ENCODE peak calls at places on chromosomes 1 and 21, in five cellular contexts. One of them, this sample, is unnamed. For H3K4me1, the result is how much of the 10 kb centered on the place peaks cover.

GRCh38 chr1:109793486-109794318 is 30.0 kb upstream of the EPS8L3 start:
- ATAC-seq in body of pancreas: peak
- ATAC-seq in lung: no peak
- ATAC-seq in heart left ventricle: peak
- ATAC-seq in A549: no peak
- ATAC-seq in this sample: peak

GRCh38 chr1:212621830-212622315 is 13.3 kb downstream of the ATF3 start:
- ATAC-seq in lung: no peak
- ATAC-seq in heart left ventricle: no peak
- ATAC-seq in A549: peak
- ATAC-seq in body of pancreas: peak
- ATAC-seq in this sample: no peak

GRCh38 chr1:23951646-23952095 is 8.0 kb upstream of the PNRC2 start:
- ATAC-seq in body of pancreas: no peak
- ATAC-seq in lung: peak
- ATAC-seq in heart left ventricle: peak
- ATAC-seq in A549: peak
- ATAC-seq in this sample: peak

GRCh38 chr1:81410919-81411318 is 389.8 kb upstream of the ADGRL2 start:
- ATAC-seq in lung: no peak
- ATAC-seq in heart left ventricle: peak
- ATAC-seq in body of pancreas: no peak
- ATAC-seq in A549: no peak
- ATAC-seq in this sample: no peak

GRCh38 chr1:54500030-54500389 is 48.0 kb upstream of the ACOT11 start:
- ATAC-seq in lung: no peak
- ATAC-seq in heart left ventricle: no peak
- ATAC-seq in A549: no peak
- ATAC-seq in body of pancreas: no peak
- ATAC-seq in this sample: no peak

GRCh38 chr1:212942679-212943392 is 7.5 kb upstream of the VASH2 start:
- ATAC-seq in A549: no peak
- ATAC-seq in body of pancreas: no peak
- ATAC-seq in heart left ventricle: no peak
- ATAC-seq in lung: no peak
- ATAC-seq in this sample: no peak

GRCh38 chr1:234978397-234979291 is 150.0 kb downstream of the TOMM20 start:
- ATAC-seq in heart left ventricle: peak
- ATAC-seq in A549: peak
- ATAC-seq in lung: no peak
- ATAC-seq in body of pancreas: no peak
- ATAC-seq in this sample: peak

GRCh38 chr1:31648633-31649032 is 4.0 kb upstream of the PEF1 start:
- ATAC-seq in lung: no peak
- ATAC-seq in heart left ventricle: no peak
- ATAC-seq in A549: no peak
- ATAC-seq in body of pancreas: no peak
- ATAC-seq in this sample: no peak

GRCh38 chr1:237303929-237304328 is 261.9 kb downstream of the RYR2 start:
- ATAC-seq in heart left ventricle: peak
- ATAC-seq in lung: no peak
- ATAC-seq in body of pancreas: no peak
- ATAC-seq in A549: no peak
- ATAC-seq in this sample: peak

GRCh38 chr1:209642817-209643216 is 9.4 kb downstream of the LAMB3 start:
- ATAC-seq in body of pancreas: no peak
- ATAC-seq in A549: no peak
- ATAC-seq in lung: no peak
- ATAC-seq in heart left ventricle: peak
- ATAC-seq in this sample: no peak

GRCh38 chr1:56965191-56965590 is 624 bp downstream of the C8B start:
- ATAC-seq in heart left ventricle: no peak
- ATAC-seq in body of pancreas: no peak
- ATAC-seq in lung: no peak
- ATAC-seq in A549: no peak
- ATAC-seq in this sample: no peak

GRCh38 chr1:155186266-155186954 is 12.8 kb downstream of the TRIM46 start:
- ATAC-seq in heart left ventricle: no peak
- ATAC-seq in body of pancreas: peak
- ATAC-seq in A549: peak
- ATAC-seq in lung: no peak
- ATAC-seq in this sample: no peak

GRCh38 chr1:54922921-54923421 is 36.0 kb upstream of the DHCR24 start:
- ATAC-seq in lung: no peak
- ATAC-seq in A549: no peak
- ATAC-seq in body of pancreas: peak
- ATAC-seq in heart left ventricle: peak
- ATAC-seq in this sample: no peak

GRCh38 chr1:35220976-35221375 is 28.0 kb upstream of the SFPQ start:
- ATAC-seq in A549: peak
- ATAC-seq in body of pancreas: no peak
- ATAC-seq in heart left ventricle: no peak
- ATAC-seq in lung: no peak
- ATAC-seq in this sample: no peak

GRCh38 chr1:51600529-51600928 is 16.4 kb upstream of the OSBPL9 start:
- ATAC-seq in heart left ventricle: no peak
- ATAC-seq in A549: no peak
- ATAC-seq in body of pancreas: no peak
- ATAC-seq in lung: no peak
- ATAC-seq in this sample: no peak

GRCh38 chr1:239386453-239387303 is at the start of gene CHRM3:
- ATAC-seq in lung: peak
- ATAC-seq in A549: peak
- ATAC-seq in body of pancreas: peak
- ATAC-seq in heart left ventricle: no peak
- ATAC-seq in this sample: peak

GRCh38 chr1:40241372-40241771 is 6.4 kb upstream of the TMCO2 start:
- ATAC-seq in heart left ventricle: no peak
- ATAC-seq in body of pancreas: no peak
- ATAC-seq in lung: no peak
- ATAC-seq in A549: no peak
- ATAC-seq in this sample: no peak

GRCh38 chr1:22852144-22852543 is 120.5 kb downstream of the LACTBL1 start:
- ATAC-seq in body of pancreas: no peak
- ATAC-seq in heart left ventricle: no peak
- ATAC-seq in A549: no peak
- ATAC-seq in lung: no peak
- ATAC-seq in this sample: no peak

GRCh38 chr1:32681501-32681900 is 21.1 kb downstream of the SYNC start:
- ATAC-seq in body of pancreas: no peak
- ATAC-seq in lung: no peak
- ATAC-seq in heart left ventricle: peak
- ATAC-seq in A549: no peak
- ATAC-seq in this sample: peak

GRCh38 chr1:112169517-112169916 is 180.0 kb upstream of the KCND3 start:
- ATAC-seq in body of pancreas: no peak
- ATAC-seq in heart left ventricle: no peak
- ATAC-seq in A549: no peak
- ATAC-seq in lung: no peak
- ATAC-seq in this sample: no peak

GRCh38 chr1:15810073-15810472 is 2.6 kb upstream of the UQCRHL start:
- ATAC-seq in lung: peak
- ATAC-seq in heart left ventricle: no peak
- ATAC-seq in A549: no peak
- ATAC-seq in body of pancreas: no peak
- ATAC-seq in this sample: peak

GRCh38 chr1:114453361-114453784 is 57.6 kb downstream of the TRIM33 start:
- ATAC-seq in body of pancreas: no peak
- ATAC-seq in A549: no peak
- ATAC-seq in lung: no peak
- ATAC-seq in heart left ventricle: no peak
- ATAC-seq in this sample: no peak

GRCh38 chr1:30184393-30185141 is 538.8 kb downstream of the MATN1 start:
- ATAC-seq in lung: no peak
- ATAC-seq in heart left ventricle: no peak
- ATAC-seq in A549: no peak
- ATAC-seq in body of pancreas: no peak
- ATAC-seq in this sample: no peak

GRCh38 chr1:63773496-63773814 is 362 bp upstream of the ROR1 start:
- ATAC-seq in lung: no peak
- ATAC-seq in A549: peak
- ATAC-seq in heart left ventricle: no peak
- ATAC-seq in body of pancreas: peak
- ATAC-seq in this sample: peak

GRCh38 chr1:108316545-108316944 is 72.7 kb upstream of the NBPF4 start:
- ATAC-seq in lung: no peak
- ATAC-seq in body of pancreas: no peak
- ATAC-seq in A549: peak
- ATAC-seq in heart left ventricle: no peak
- ATAC-seq in this sample: no peak

GRCh38 chr1:8133657-8134430 is 107.7 kb upstream of the ERRFI1 start:
- ATAC-seq in lung: peak
- ATAC-seq in body of pancreas: peak
- ATAC-seq in heart left ventricle: peak
- ATAC-seq in A549: no peak
- ATAC-seq in this sample: peak

GRCh38 chr1:26184883-26185282 is 5.5 kb upstream of the CATSPER4 start:
- ATAC-seq in A549: no peak
- ATAC-seq in heart left ventricle: no peak
- ATAC-seq in lung: no peak
- ATAC-seq in body of pancreas: no peak
- ATAC-seq in this sample: no peak

DNA sequence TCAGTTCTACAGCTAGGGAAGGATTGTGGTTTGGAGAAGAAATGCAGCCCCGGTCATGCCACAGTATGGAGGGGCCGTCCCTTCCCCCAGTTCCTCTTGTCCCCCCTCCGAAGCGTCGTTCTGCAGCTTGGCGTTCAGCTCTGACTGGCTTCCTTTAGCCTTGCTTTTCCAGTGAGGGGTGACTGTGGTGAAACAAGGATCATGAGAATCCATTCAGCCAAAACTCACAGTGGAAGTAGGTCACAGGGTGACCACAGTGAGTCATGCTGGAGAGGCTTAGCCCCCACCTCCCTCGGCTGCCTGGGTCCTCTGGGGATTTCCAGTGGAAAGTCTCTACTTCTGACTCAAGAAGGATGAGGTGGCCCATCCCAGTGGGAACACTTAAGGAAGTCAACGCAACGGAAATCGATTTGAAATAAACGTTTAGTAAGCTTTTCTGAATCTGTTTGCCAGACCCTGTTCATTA is 37.3 kb upstream of the COL6A2 start:
- ATAC-seq in A549: no peak
- ATAC-seq in lung: no peak
- ATAC-seq in body of pancreas: peak
- ATAC-seq in heart left ventricle: peak
- ATAC-seq in this sample: peak
- H3K4me1 ChIP-seq in A549: under half
- H3K4me1 ChIP-seq in lung: under half
- H3K4me1 ChIP-seq in body of pancreas: under half
- H3K4me1 ChIP-seq in heart left ventricle: under half
- H3K4me1 ChIP-seq in this sample: half or more

DNA sequence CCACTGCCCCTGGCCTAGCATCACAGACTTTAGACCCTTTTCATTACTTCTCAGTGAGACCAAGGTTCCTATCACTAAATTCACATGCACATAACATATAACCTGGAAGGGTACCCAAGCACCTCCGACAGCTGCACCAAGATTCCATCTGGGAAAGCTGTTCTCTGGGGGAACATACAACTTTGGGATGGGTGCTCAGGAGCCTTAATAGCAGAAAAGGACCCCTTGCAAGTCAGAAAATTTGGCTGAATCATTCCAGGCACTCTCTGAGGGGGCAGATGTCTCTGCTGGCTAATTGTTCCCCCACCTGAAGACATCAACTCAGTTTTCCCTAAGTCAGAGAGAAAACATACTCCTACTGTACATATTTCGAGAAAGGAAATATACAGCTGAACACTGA is 41.3 kb upstream of the PSEN2 start:
- ATAC-seq in lung: no peak
- ATAC-seq in body of pancreas: no peak
- ATAC-seq in heart left ventricle: no peak
- ATAC-seq in A549: no peak
- ATAC-seq in this sample: no peak
- H3K4me1 ChIP-seq in lung: under half
- H3K4me1 ChIP-seq in body of pancreas: under half
- H3K4me1 ChIP-seq in heart left ventricle: under half
- H3K4me1 ChIP-seq in A549: under half
- H3K4me1 ChIP-seq in this sample: under half

DNA sequence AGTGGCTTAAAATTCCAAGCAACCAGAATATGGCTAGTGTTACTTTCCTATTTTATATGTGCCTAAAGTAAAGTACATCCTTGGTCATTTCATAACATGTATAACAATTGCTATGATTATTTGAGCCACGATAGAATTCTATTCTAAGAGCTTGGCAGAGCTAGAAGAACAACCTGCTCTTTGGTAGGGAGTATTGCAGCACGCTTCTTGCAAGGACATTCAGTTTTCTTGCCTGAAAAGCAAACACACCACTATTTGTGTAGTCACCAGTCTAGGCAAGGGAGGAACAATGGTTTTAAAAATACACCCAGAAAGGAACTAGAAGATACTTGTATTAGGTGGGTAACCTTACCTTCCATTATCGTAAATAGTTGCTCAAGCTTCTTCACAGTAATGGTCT is 51.5 kb downstream of the CNST start:
- ATAC-seq in lung: no peak
- ATAC-seq in body of pancreas: peak
- ATAC-seq in heart left ventricle: peak
- ATAC-seq in A549: no peak
- ATAC-seq in this sample: peak
- H3K4me1 ChIP-seq in lung: under half
- H3K4me1 ChIP-seq in body of pancreas: under half
- H3K4me1 ChIP-seq in heart left ventricle: under half
- H3K4me1 ChIP-seq in A549: under half
- H3K4me1 ChIP-seq in this sample: half or more

DNA sequence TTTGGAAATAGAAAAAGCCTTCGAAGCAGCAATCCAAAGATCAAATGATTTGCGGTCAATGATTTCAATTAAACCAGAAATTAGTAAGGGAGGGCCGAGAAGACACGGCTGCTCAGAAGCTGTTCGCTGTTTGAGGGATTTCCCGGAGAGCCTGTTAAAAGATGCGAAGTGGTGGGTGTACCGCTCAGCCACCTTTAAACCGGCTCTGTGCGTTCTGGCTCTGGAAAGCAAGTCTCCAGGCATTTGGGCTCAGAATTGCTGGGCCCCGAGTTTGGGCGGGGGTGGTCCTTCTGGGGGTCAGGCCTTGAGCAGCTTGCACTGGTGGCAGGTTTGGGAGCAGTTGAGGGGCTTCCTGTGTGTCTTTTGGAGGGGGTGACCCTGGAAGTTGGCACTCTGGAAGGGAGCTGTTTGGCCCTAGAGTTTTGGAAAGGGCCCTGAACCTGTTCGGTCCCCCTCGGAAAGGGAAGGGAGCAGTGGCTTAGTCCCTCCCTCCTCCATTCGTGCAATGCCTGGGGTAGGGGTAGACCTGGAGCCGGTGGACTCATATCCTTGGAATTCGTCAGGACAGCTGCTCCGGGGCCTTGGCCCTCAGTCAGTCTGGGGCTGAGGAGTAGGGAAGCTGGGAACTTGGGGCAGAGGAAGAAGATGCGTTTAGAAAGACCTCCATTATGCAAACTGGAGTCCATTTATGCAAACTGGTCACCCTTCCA is 3.2 kb downstream of the SIM2 start:
- ATAC-seq in A549: no peak
- ATAC-seq in heart left ventricle: no peak
- ATAC-seq in body of pancreas: no peak
- ATAC-seq in lung: no peak
- ATAC-seq in this sample: no peak
- H3K4me1 ChIP-seq in A549: under half
- H3K4me1 ChIP-seq in heart left ventricle: half or more
- H3K4me1 ChIP-seq in body of pancreas: half or more
- H3K4me1 ChIP-seq in lung: under half
- H3K4me1 ChIP-seq in this sample: half or more

This sample was measured in gastroesophageal sphincter.